ENCODE peak calls at places on chromosomes 7 and 10, in four cellular contexts. One of them, this sample, is unnamed.
A peak's percentile ranks its signal among the peaks of the same experiment; 100 is the strongest.

GRCh38 chr10:55747244-55747643 is 613.8 kb downstream of the ZWINT start:
- DNase-seq in SHP77: no peak
- DNase-seq in GDM1: no peak
- DNase-seq in left ventricle myocardium superior: no peak
- DNase-seq in this sample: no peak

GRCh38 chr10:50526185-50526584 is 97.6 kb downstream of the SGMS1 start:
- DNase-seq in SHP77: no peak
- DNase-seq in GDM1: no peak
- DNase-seq in left ventricle myocardium superior: no peak
- DNase-seq in this sample: no peak

GRCh38 chr10:22557321-22557720 is 157.1 kb downstream of the PIP4K2A start:
- DNase-seq in SHP77: no peak
- DNase-seq in GDM1: no peak
- DNase-seq in left ventricle myocardium superior: no peak
- DNase-seq in this sample: no peak

GRCh38 chr7:41940760-41941343 is 238.0 kb upstream of the INHBA start:
- DNase-seq in SHP77: peak; percentile 71
- DNase-seq in GDM1: peak; percentile 54
- DNase-seq in left ventricle myocardium superior: peak; percentile 53
- DNase-seq in this sample: peak; percentile 86

GRCh38 chr10:73095479-73096021 is 1.1 kb downstream of the P4HA1 start:
- DNase-seq in SHP77: peak; percentile 15
- DNase-seq in GDM1: no peak
- DNase-seq in left ventricle myocardium superior: peak; percentile 54
- DNase-seq in this sample: peak; percentile 61

GRCh38 chr10:24299587-24300258 is 90.8 kb downstream of the KIAA1217 start:
- DNase-seq in SHP77: no peak
- DNase-seq in GDM1: no peak
- DNase-seq in left ventricle myocardium superior: no peak
- DNase-seq in this sample: peak; percentile 56

GRCh38 chr7:42856605-42856987 is 55.3 kb downstream of the C7orf25 start:
- DNase-seq in SHP77: no peak
- DNase-seq in GDM1: no peak
- DNase-seq in left ventricle myocardium superior: no peak
- DNase-seq in this sample: no peak

GRCh38 chr10:80253266-80253962 is 36.0 kb downstream of the MAT1A start:
- DNase-seq in SHP77: no peak
- DNase-seq in GDM1: no peak
- DNase-seq in left ventricle myocardium superior: no peak
- DNase-seq in this sample: no peak

GRCh38 chr7:76343294-76343930 is 15.4 kb downstream of the YWHAG start:
- DNase-seq in SHP77: no peak
- DNase-seq in GDM1: no peak
- DNase-seq in left ventricle myocardium superior: no peak
- DNase-seq in this sample: peak; percentile 63

GRCh38 chr10:132457328-132458070 is 60.5 kb downstream of the PWWP2B start:
- DNase-seq in SHP77: peak; percentile 25
- DNase-seq in GDM1: no peak
- DNase-seq in left ventricle myocardium superior: peak; percentile 26
- DNase-seq in this sample: no peak

GRCh38 chr10:88687853-88688467 is 18.1 kb upstream of the LIPK start:
- DNase-seq in SHP77: no peak
- DNase-seq in GDM1: no peak
- DNase-seq in left ventricle myocardium superior: no peak
- DNase-seq in this sample: peak; percentile 15

GRCh38 chr7:143002856-143003255 is 24.1 kb downstream of the OR9A2 start:
- DNase-seq in SHP77: no peak
- DNase-seq in GDM1: no peak
- DNase-seq in left ventricle myocardium superior: no peak
- DNase-seq in this sample: no peak

GRCh38 chr10:43295436-43295835 is 28.6 kb upstream of the RASGEF1A start:
- DNase-seq in SHP77: no peak
- DNase-seq in GDM1: no peak
- DNase-seq in left ventricle myocardium superior: no peak
- DNase-seq in this sample: no peak

GRCh38 chr7:42155836-42156540 is 81.0 kb downstream of the GLI3 start:
- DNase-seq in SHP77: no peak
- DNase-seq in GDM1: no peak
- DNase-seq in left ventricle myocardium superior: no peak
- DNase-seq in this sample: peak; percentile 22

GRCh38 chr7:6482743-6483119 is 35.0 kb upstream of the DAGLB start:
- DNase-seq in SHP77: no peak
- DNase-seq in GDM1: no peak
- DNase-seq in left ventricle myocardium superior: no peak
- DNase-seq in this sample: no peak

GRCh38 chr10:96632974-96633373 is 46.2 kb upstream of the TM9SF3 start:
- DNase-seq in SHP77: peak; percentile 32
- DNase-seq in GDM1: no peak
- DNase-seq in left ventricle myocardium superior: no peak
- DNase-seq in this sample: no peak

GRCh38 chr7:4758111-4758510 is 17.3 kb upstream of the AP5Z1 start:
- DNase-seq in SHP77: no peak
- DNase-seq in GDM1: no peak
- DNase-seq in left ventricle myocardium superior: no peak
- DNase-seq in this sample: no peak

GRCh38 chr10:90847436-90847835 is 10.4 kb downstream of the HTR7 start:
- DNase-seq in SHP77: no peak
- DNase-seq in GDM1: peak; percentile 8
- DNase-seq in left ventricle myocardium superior: no peak
- DNase-seq in this sample: peak; percentile 38

GRCh38 chr10:102118867-102119266 is 1.3 kb downstream of the LDB1 start:
- DNase-seq in SHP77: no peak
- DNase-seq in GDM1: no peak
- DNase-seq in left ventricle myocardium superior: peak; percentile 52
- DNase-seq in this sample: no peak

GRCh38 chr10:74917481-74918077 is 91.2 kb downstream of the KAT6B start:
- DNase-seq in SHP77: no peak
- DNase-seq in GDM1: no peak
- DNase-seq in left ventricle myocardium superior: no peak
- DNase-seq in this sample: peak; percentile 71

GRCh38 chr10:5566606-5567005 is 41.8 kb downstream of the CALML3 start:
- DNase-seq in SHP77: no peak
- DNase-seq in GDM1: no peak
- DNase-seq in left ventricle myocardium superior: no peak
- DNase-seq in this sample: no peak

GRCh38 chr7:45138433-45139267 is 18.9 kb upstream of the RAMP3 start:
- DNase-seq in SHP77: no peak
- DNase-seq in GDM1: no peak
- DNase-seq in left ventricle myocardium superior: no peak
- DNase-seq in this sample: no peak

GRCh38 chr10:74178042-74178791 is 27.2 kb downstream of the ADK start:
- DNase-seq in SHP77: no peak
- DNase-seq in GDM1: no peak
- DNase-seq in left ventricle myocardium superior: no peak
- DNase-seq in this sample: no peak

GRCh38 chr7:113338297-113338696 is 219.9 kb upstream of the SMIM30 start:
- DNase-seq in SHP77: no peak
- DNase-seq in GDM1: no peak
- DNase-seq in left ventricle myocardium superior: no peak
- DNase-seq in this sample: no peak

GRCh38 chr10:5882961-5883360 is 6.7 kb downstream of the ANKRD16 start:
- DNase-seq in SHP77: no peak
- DNase-seq in GDM1: no peak
- DNase-seq in left ventricle myocardium superior: no peak
- DNase-seq in this sample: no peak

GRCh38 chr7:158402471-158402870 is 185.2 kb downstream of the PTPRN2 start:
- DNase-seq in SHP77: no peak
- DNase-seq in GDM1: no peak
- DNase-seq in left ventricle myocardium superior: no peak
- DNase-seq in this sample: no peak

GRCh38 chr10:132036153-132036886 is 29.4 kb upstream of the JAKMIP3 start:
- DNase-seq in SHP77: no peak
- DNase-seq in GDM1: no peak
- DNase-seq in left ventricle myocardium superior: peak; percentile 64
- DNase-seq in this sample: no peak

GRCh38 chr10:135601-136464 is 578 bp downstream of the ZMYND11 start:
- DNase-seq in SHP77: peak; percentile 53
- DNase-seq in GDM1: peak; percentile 27
- DNase-seq in left ventricle myocardium superior: peak; percentile 78
- DNase-seq in this sample: peak; percentile 33

GRCh38 chr7:112986256-112987031 is 100.2 kb downstream of the GPR85 start:
- DNase-seq in SHP77: no peak
- DNase-seq in GDM1: no peak
- DNase-seq in left ventricle myocardium superior: no peak
- DNase-seq in this sample: peak; percentile 30

GRCh38 chr7:108086962-108087361 is 43.2 kb downstream of the LAMB4 start:
- DNase-seq in SHP77: no peak
- DNase-seq in GDM1: no peak
- DNase-seq in left ventricle myocardium superior: no peak
- DNase-seq in this sample: no peak

GRCh38 chr10:11145498-11145855 is 127.8 kb downstream of the CELF2 start:
- DNase-seq in SHP77: no peak
- DNase-seq in GDM1: peak; percentile 58
- DNase-seq in left ventricle myocardium superior: no peak
- DNase-seq in this sample: no peak

GRCh38 chr10:100996678-100997363 is 2.8 kb upstream of the LZTS2 start:
- DNase-seq in SHP77: no peak
- DNase-seq in GDM1: peak; percentile 34
- DNase-seq in left ventricle myocardium superior: peak; percentile 60
- DNase-seq in this sample: no peak

GRCh38 chr10:90732581-90732980 is 125.3 kb downstream of the HTR7 start:
- DNase-seq in SHP77: no peak
- DNase-seq in GDM1: no peak
- DNase-seq in left ventricle myocardium superior: no peak
- DNase-seq in this sample: no peak

GRCh38 chr7:133484135-133484534 is 231.3 kb downstream of the EXOC4 start:
- DNase-seq in SHP77: no peak
- DNase-seq in GDM1: no peak
- DNase-seq in left ventricle myocardium superior: no peak
- DNase-seq in this sample: peak; percentile 65

GRCh38 chr10:51073461-51074237 is 638 bp upstream of the PRKG1 start:
- DNase-seq in SHP77: no peak
- DNase-seq in GDM1: no peak
- DNase-seq in left ventricle myocardium superior: peak; percentile 58
- DNase-seq in this sample: no peak

GRCh38 chr7:28718042-28718452 is 240.1 kb downstream of the TRIL start:
- DNase-seq in SHP77: no peak
- DNase-seq in GDM1: no peak
- DNase-seq in left ventricle myocardium superior: peak; percentile 61
- DNase-seq in this sample: no peak

GRCh38 chr10:21002097-21002878 is 105.2 kb upstream of the NEBL start:
- DNase-seq in SHP77: no peak
- DNase-seq in GDM1: no peak
- DNase-seq in left ventricle myocardium superior: no peak
- DNase-seq in this sample: peak; percentile 63

This sample was measured in A172.